ENCODE peak calls at places on chromosomes 2 and 18, in eight cellular contexts. G is HCT116, Z is mucosa of descending colon, J is fibroblast of lung, P is bronchial epithelial cell, K is stomach, F is uterus, R is IMR-90. A is an unnamed sample.

GRCh38 chr2:135152361-135152760 is 100.3 kb downstream of the RAB3GAP1 start:
- DNase-seq in K (no peak), R (no peak), G (no peak), Z (no peak), F (no peak), P (no peak), J (no peak), A (no peak)

GRCh38 chr2:143977356-143977755 is 542.6 kb downstream of the ZEB2 start:
- DNase-seq in Z (no peak), K (no peak), G (no peak), R (no peak), J (no peak), P (no peak), F (no peak), A (no peak)

GRCh38 chr2:100365434-100365833 is 43.1 kb upstream of the LONRF2 start:
- DNase-seq in K (peak; percentile 44), Z (no peak), R (peak; percentile 93), G (peak; percentile 86), F (peak; percentile 88), P (peak; percentile 99), J (peak; percentile 96), A (peak; percentile 80)

GRCh38 chr2:15058015-15058414 is 425.5 kb downstream of the LRATD1 start:
- DNase-seq in J (no peak), K (no peak), G (peak; percentile 12), Z (no peak), F (no peak), R (no peak), P (no peak), A (no peak)

GRCh38 chr2:135689679-135690078 is 52.0 kb upstream of the UBXN4 start:
- DNase-seq in K (no peak), P (no peak), R (no peak), J (no peak), G (no peak), Z (no peak), F (no peak), A (no peak)

GRCh38 chr2:183060500-183061231 is 17.9 kb upstream of the DUSP19 start:
- DNase-seq in Z (no peak), G (no peak), F (no peak), P (no peak), R (no peak), J (peak; percentile 9), K (peak; percentile 34), A (no peak)

GRCh38 chr18:58314284-58314683 is 270.3 kb downstream of the NEDD4L start:
- DNase-seq in G (peak; percentile 53), K (peak; percentile 43), J (peak; percentile 96), F (peak; percentile 59), R (peak; percentile 95), Z (no peak), P (peak; percentile 95), A (peak; percentile 90)

GRCh38 chr2:189407161-189407943 is 33.9 kb upstream of the WDR75 start:
- DNase-seq in Z (no peak), K (no peak), G (no peak), R (peak; percentile 87), F (peak; percentile 27), P (peak; percentile 75), J (peak; percentile 84), A (peak; percentile 47)

GRCh38 chr2:241161646-241162281 is 11.5 kb downstream of the PPP1R7 start:
- DNase-seq in J (peak; percentile 90), K (peak; percentile 31), P (no peak), R (peak; percentile 87), Z (peak; percentile 55), G (no peak), F (peak; percentile 81), A (peak; percentile 84)

GRCh38 chr2:181895788-181896187 is 4.3 kb downstream of the ITPRID2 start:
- DNase-seq in Z (no peak), J (no peak), R (no peak), F (no peak), P (no peak), K (no peak), G (no peak), A (no peak)

GRCh38 chr2:42009657-42010580 is 37.9 kb upstream of the PKDCC start:
- DNase-seq in F (no peak), R (peak; percentile 15), G (no peak), K (no peak), J (peak; percentile 42), P (no peak), Z (no peak), A (no peak)

GRCh38 chr2:153386481-153386891 is 92.1 kb downstream of the RPRM start:
- DNase-seq in Z (no peak), K (no peak), R (no peak), J (peak; percentile 87), F (no peak), P (no peak), G (no peak), A (no peak)

GRCh38 chr2:201761101-201761500 is 19.6 kb downstream of the ALS2 start:
- DNase-seq in J (no peak), P (no peak), F (no peak), Z (no peak), K (no peak), R (no peak), G (no peak), A (no peak)

GRCh38 chr2:155842103-155842502 is 490.4 kb downstream of the NR4A2 start:
- DNase-seq in J (peak; percentile 81), P (peak; percentile 28), R (no peak), K (no peak), Z (no peak), F (no peak), G (no peak), A (no peak)

GRCh38 chr2:43361286-43361685 is 134.9 kb upstream of the ZFP36L2 start:
- DNase-seq in F (no peak), G (no peak), K (no peak), R (no peak), J (peak; percentile 39), Z (no peak), P (no peak), A (no peak)

GRCh38 chr18:31343454-31343853 is 25.5 kb downstream of the DSG1 start:
- DNase-seq in Z (no peak), R (no peak), P (no peak), K (no peak), G (no peak), F (no peak), J (no peak), A (no peak)

GRCh38 chr2:73290049-73290839 is 3.1 kb downstream of the EGR4 start:
- DNase-seq in Z (no peak), F (no peak), G (no peak), P (peak; percentile 59), J (peak; percentile 25), R (peak; percentile 41), K (no peak), A (no peak)

GRCh38 chr2:100954044-100954420 is 48.1 kb upstream of the RPL31 start:
- DNase-seq in P (no peak), K (no peak), J (no peak), F (no peak), G (no peak), R (no peak), Z (no peak), A (no peak)

GRCh38 chr2:219467736-219468075 is 31.0 kb upstream of the GMPPA start:
- DNase-seq in R (no peak), G (no peak), Z (no peak), K (no peak), P (no peak), J (no peak), F (no peak), A (no peak)

GRCh38 chr2:165568361-165568760 is 98.9 kb downstream of the CSRNP3 start:
- DNase-seq in P (no peak), F (no peak), J (no peak), Z (no peak), G (no peak), R (no peak), K (no peak), A (no peak)

GRCh38 chr2:165558832-165559231 is 89.3 kb downstream of the CSRNP3 start:
- DNase-seq in J (no peak), F (no peak), P (peak; percentile 32), G (no peak), K (no peak), Z (no peak), R (no peak), A (no peak)

GRCh38 chr2:165560377-165560988 is 91.0 kb downstream of the CSRNP3 start:
- DNase-seq in Z (no peak), P (no peak), F (no peak), K (no peak), J (no peak), R (no peak), G (no peak), A (no peak)

GRCh38 chr2:165562235-165562634 is 92.7 kb downstream of the CSRNP3 start:
- DNase-seq in F (no peak), P (no peak), Z (no peak), J (no peak), K (no peak), R (no peak), G (no peak), A (no peak)

GRCh38 chr2:165563468-165564225 is 94.1 kb downstream of the CSRNP3 start:
- DNase-seq in F (no peak), G (no peak), P (no peak), R (no peak), K (no peak), J (no peak), Z (no peak), A (no peak)
- TF ChIP-seq CTCF in F (no peak), G (peak; percentile 50), P (peak; percentile 9), R (no peak), K (no peak), J (no peak), Z (no peak), A (no peak)

GRCh38 chr2:69134546-69134945 is 121.6 kb downstream of the ANTXR1 start:
- DNase-seq in R (peak; percentile 35), G (no peak), P (no peak), K (no peak), Z (no peak), J (peak; percentile 55), F (no peak), A (no peak)
- TF ChIP-seq CTCF in R (no peak), G (no peak), P (no peak), K (no peak), Z (no peak), J (no peak), F (no peak), A (no peak)

GRCh38 chr2:9095690-9096089 is 92.2 kb upstream of the MBOAT2 start:
- DNase-seq in G (no peak), K (peak; percentile 67), F (no peak), P (no peak), Z (peak; percentile 77), J (peak; percentile 55), R (peak; percentile 44), A (no peak)
- TF ChIP-seq CTCF in G (no peak), K (no peak), F (no peak), P (peak; percentile 12), Z (peak; percentile 5), J (peak; percentile 29), R (peak; percentile 42), A (peak; percentile 28)

DNA sequence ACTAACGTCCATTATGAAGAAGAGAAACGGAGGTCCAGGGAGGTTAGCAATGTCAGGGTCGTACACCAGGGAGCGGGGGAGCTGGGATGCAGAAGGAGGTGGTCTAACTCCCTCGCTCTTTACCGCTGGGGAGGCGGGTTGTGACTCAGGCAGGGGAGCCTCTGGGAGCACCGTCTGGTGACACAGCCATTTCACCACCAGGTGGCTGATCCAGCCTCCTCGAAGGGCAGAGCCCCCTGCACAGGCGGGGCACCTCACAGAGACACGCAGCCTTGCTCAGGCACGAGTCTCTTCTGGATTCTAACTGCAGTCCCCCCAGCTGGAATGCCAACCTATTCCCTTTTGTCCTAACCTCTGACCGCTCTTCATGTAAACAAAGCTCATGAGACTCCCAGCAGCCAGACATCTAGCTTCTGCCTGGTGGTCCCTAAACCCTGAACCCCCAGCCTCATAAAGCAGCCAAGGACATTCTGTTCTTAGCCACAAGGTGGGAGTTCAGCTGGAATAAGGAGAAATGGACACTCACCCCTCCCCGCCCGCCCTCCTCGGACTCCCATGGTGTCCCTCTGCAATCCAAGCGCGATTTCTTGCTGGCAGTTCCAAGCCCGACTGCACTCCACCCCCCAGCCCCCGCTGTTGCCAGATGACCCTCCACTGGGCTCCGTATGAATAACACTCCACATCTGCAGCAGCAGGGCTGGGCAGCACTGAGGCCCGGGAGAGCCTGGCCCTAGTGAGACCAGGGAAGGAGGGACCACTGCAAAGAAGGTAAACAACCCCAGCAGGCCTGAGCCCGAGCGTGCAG is 84.4 kb downstream of the TNS1 start:
- DNase-seq in R (peak; percentile 39), G (no peak), K (no peak), F (peak; percentile 74), J (peak; percentile 60), Z (no peak), P (no peak), A (no peak)
- TF ChIP-seq CTCF in R (peak; percentile 29), G (peak; percentile 14), K (no peak), F (peak; percentile 33), J (peak; percentile 25), Z (no peak), P (peak; percentile 54), A (peak; percentile 11)

A was measured in AG09319.